ENCODE peak calls at places on chromosomes 6 and 20, in four cellular contexts. R, A, U and F are unnamed samples.

GRCh38 chr20:57660510-57661199 is 40.4 kb upstream of the ZBP1 start:
- DNase-seq in R (no peak), A (no peak), U (no peak), F (no peak)

GRCh38 chr6:138264372-138264880 is 46.1 kb upstream of the PBOV1 start:
- DNase-seq in R (no peak), A (no peak), U (no peak), F (no peak)

GRCh38 chr6:70108230-70108629 is 194.7 kb downstream of the COL9A1 start:
- DNase-seq in R (no peak), A (no peak), U (no peak), F (no peak)

GRCh38 chr20:59939052-59939878 is 840 bp downstream of the PPP1R3D start:
- DNase-seq in R (no peak), A (no peak), U (no peak), F (no peak)

GRCh38 chr6:35427851-35428321 is 24.3 kb upstream of the FANCE start:
- DNase-seq in R (no peak), A (no peak), U (no peak), F (no peak)

GRCh38 chr6:109024368-109024767 is 70.3 kb downstream of the SESN1 start:
- DNase-seq in R (no peak), A (no peak), U (no peak), F (no peak)

GRCh38 chr6:7418238-7418905 is 28.8 kb downstream of the RIOK1 start:
- DNase-seq in R (no peak), A (no peak), U (no peak), F (no peak)

GRCh38 chr20:47677314-47678129 is 107.8 kb downstream of the SULF2 start:
- DNase-seq in R (no peak), A (no peak), U (peak), F (peak)

GRCh38 chr6:64538760-64539159 is 903.2 kb downstream of the PHF3 start:
- DNase-seq in R (no peak), A (no peak), U (no peak), F (no peak)

GRCh38 chr6:20882014-20882413 is 347.8 kb downstream of the CDKAL1 start:
- DNase-seq in R (no peak), A (no peak), U (no peak), F (no peak)

GRCh38 chr6:16583151-16583762 is 178.0 kb downstream of the ATXN1 start:
- DNase-seq in R (no peak), A (no peak), U (no peak), F (no peak)

GRCh38 chr20:20237093-20237959 is 130.6 kb upstream of the INSM1 start:
- DNase-seq in R (peak), A (no peak), U (no peak), F (no peak)

GRCh38 chr6:148947621-148948444 is 201.0 kb downstream of the UST start:
- DNase-seq in R (peak), A (peak), U (peak), F (peak)

GRCh38 chr6:41675176-41675767 is 37.0 kb downstream of the MDFI start:
- DNase-seq in R (no peak), A (no peak), U (no peak), F (no peak)

GRCh38 chr20:9514072-9514460 is 324 bp upstream of the LAMP5 start:
- DNase-seq in R (no peak), A (no peak), U (no peak), F (no peak)

GRCh38 chr20:44909872-44910689 is at the start of gene PABPC1L:
- DNase-seq in R (peak), A (no peak), U (peak), F (peak)

GRCh38 chr6:124964084-124964763 is 2.0 kb downstream of the RNF217 start:
- DNase-seq in R (peak), A (no peak), U (no peak), F (no peak)

GRCh38 chr6:124961468-124961783 is 811 bp upstream of the RNF217 start:
- DNase-seq in R (no peak), A (no peak), U (no peak), F (no peak)

GRCh38 chr6:124961784-124962611 is at the start of gene RNF217:
- DNase-seq in R (peak), A (no peak), U (no peak), F (no peak)

GRCh38 chr6:124963416-124964083 is 1.3 kb downstream of the RNF217 start:
- DNase-seq in R (no peak), A (no peak), U (no peak), F (no peak)

DNA sequence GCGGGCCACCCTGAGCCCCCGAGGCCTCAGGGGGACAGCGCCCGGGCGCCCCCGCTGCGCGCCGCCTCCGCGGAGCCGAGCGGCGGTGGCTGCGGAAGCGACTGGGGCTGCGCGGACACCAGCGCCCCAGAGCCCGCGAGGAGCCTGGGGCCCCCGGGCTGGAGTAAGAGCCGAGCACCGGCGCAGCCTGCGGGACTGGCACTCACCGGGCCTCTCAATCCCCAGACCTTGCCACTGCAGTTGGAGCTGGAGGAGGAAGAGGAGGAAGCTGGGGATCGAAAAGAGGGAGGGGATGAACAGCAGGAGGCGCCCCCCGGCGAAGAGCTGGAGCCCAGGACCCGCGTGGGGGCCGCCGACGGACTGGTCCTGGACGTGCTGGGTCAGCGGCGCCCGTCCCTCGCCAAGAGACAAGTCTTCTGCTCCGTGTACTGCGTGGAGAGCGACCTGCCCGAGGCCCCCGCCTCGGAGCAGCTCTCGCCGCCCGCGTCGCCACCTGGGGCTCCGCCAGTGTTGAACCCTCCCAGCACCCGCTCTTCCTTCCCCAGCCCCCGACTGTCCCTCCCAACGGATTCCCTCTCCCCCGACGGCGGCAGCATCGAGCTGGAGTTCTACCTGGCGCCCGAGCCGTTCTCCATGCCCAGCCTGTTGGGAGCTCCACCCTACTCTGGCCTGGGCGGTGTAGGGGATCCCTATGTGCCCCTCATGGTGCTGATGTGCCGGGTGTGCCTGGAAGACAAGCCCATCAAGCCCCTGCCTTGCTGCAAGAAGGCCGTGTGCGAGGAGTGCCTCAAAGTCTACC is 579 bp downstream of the RNF217 start:
- DNase-seq in R (peak), A (no peak), U (no peak), F (no peak)
- TF ChIP-seq CTCF in R (no peak), A (peak), U (no peak), F (peak)

GRCh38 chr6:31776563-31776960 is 566 bp downstream of the VWA7 start:
- DNase-seq in R (no peak), A (no peak), U (no peak), F (no peak)
- TF ChIP-seq CTCF in R (no peak), A (no peak), U (no peak), F (no peak)

DNA sequence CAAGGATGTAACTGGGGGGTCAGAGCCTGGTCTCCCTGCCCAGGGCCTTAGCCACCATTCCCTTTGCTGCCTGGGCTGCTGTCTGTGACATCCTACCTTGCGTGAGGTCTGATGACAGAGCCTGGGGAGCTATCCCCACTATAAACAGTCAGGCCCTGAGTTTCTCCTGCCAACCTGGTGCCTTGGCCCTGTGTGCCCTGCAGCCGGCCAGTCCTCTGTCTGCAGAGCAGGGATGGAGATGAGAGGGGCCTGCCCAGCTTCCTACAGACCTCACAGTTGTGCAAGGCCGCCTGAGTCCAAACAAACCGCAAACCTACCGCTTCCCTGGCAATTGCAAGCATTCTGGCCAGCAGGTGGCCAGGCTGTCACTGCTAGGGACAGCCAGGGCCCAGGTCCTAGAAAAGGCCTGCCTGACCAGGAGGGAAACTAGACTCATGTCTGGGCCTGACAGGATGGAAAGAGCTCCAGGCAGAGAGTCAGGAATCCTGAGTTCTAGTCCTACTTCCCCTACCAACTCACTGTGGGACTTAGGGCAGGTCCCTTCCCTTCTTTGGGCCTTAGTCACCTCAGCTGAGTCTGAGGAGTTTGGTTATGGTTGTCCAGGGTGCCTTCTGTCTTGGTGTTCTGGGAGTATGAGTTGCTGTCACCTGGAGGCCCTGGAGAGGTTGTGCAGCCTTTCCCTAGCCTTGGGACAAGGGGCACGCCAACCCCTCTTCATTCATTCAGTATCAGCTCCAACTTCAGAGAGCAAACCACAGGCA is 86.2 kb downstream of the VEGFA start:
- DNase-seq in R (no peak), A (no peak), U (no peak), F (no peak)
- TF ChIP-seq CTCF in R (no peak), A (peak), U (no peak), F (no peak)

DNA sequence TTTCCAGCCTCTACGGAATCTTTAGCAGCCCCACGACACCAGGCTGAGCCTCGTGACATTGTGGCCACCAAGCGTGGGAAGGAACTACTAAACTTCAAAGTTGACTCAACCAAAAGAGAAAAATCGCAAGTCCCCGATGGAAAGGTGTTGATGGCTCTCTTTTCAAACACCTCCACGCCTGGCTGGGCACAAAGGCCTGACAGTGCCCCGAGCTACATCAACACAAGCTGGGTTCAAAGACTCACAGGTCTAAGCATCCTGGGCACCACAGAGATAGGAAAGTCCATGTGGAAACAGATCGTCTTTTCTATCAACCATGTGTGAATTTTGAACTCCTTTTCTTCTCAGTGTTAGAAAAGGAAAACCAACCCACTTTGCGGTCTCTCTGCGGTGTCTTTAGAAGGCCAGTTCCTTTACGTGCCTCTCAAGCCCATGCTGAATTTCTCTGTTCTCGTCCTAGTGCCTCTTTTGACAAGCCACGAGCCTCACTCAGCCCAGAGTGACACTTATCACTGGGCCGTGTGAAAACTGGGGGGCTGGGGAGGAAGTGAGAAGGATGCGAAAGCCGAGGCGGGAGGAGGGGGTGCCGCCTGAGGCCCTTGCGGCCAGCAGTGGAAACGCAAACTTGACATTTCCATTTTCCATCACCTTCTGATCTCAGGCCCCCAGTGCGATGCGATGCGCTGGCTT is 59.4 kb downstream of the GFOD1 start:
- DNase-seq in R (no peak), A (no peak), U (peak), F (no peak)
- TF ChIP-seq CTCF in R (peak), A (no peak), U (peak), F (no peak)

DNA sequence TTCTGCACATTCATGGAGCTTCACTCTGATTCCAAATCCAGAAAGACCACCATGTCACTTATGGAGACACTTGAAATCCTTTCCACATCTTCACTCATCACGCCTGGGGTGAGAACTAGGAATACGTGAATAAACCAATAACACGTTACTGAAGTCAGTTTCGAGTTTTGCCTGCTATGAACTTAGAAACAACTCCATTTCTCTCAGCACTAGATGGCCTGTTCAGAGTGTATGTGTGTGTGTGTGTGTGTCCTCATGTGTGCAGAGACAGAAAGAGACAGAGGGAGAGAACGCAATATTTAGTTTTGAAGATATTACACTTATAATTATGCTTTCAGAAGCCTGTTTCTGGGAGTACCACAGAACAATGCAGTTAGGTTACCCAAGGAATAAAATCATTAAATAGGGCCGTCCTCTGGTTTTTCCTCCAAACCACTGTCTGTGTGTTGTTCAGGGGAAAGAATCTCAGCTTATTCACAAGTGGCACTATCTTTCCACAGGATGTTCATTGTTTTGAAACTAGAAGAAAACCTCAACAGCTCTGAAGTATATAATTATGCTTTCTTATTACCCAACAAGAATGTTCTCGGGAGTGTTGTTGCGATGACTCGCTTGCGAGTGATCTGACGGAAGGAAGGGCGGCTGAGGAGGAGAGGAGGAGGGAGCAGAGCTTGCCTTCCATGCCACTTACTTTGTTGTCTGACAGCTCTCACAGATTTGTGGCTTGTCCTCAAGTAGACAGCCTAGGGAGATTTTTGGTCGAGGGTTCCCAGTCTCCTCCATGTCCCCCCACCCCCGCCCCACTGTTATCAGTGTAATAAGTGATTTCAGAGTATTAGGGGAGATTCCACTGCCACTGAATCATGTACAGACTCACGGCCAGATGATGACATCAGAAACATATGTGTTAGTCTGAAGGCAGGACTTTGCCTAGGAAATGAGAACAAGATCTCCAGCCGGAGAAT is 80.9 kb upstream of the CCN6 start:
- DNase-seq in R (peak), A (peak), U (peak), F (no peak)
- TF ChIP-seq CTCF in R (no peak), A (no peak), U (no peak), F (no peak)

GRCh38 chr20:17725094-17725835 is 25.5 kb downstream of the BANF2 start:
- DNase-seq in R (no peak), A (no peak), U (no peak), F (no peak)

GRCh38 chr20:17720755-17721154 is 21.0 kb downstream of the BANF2 start:
- DNase-seq in R (no peak), A (no peak), U (no peak), F (no peak)

GRCh38 chr20:17722493-17723300 is 22.9 kb downstream of the BANF2 start:
- DNase-seq in R (no peak), A (no peak), U (no peak), F (no peak)

GRCh38 chr20:17723301-17723691 is 23.5 kb downstream of the BANF2 start:
- DNase-seq in R (no peak), A (no peak), U (no peak), F (no peak)

DNA sequence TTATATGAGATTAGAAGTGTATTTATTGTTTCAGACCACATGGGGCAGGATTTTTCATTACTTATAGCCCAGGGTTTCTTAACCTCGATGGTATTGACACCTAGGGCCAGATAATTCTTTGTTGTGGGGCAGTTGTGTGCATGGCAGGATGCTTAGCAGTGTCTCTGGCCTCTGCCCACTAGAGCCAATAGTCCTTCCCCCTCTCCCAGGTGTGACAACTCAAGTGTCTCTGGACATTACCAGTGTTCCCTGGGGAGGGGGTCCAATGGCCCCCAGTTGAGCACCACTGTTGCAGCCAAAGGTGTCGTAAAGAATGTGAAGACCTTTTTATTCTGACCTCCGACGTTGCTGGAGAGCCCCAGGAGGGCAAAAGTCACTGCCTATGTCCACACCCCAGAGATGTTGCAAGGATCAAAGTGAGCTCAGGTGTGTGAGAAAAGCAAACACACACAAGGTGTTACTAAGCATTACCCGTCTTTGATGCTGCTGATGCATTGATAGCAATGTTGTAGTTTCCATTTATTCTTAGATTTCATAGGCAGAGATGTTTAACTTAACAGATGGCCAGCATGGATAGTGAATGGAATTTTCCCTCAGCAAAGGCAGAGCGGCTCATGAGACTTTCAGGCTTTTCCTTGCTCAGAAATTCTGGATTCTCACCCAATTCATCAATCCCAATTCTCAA is 22.2 kb downstream of the BANF2 start:
- DNase-seq in R (no peak), A (no peak), U (no peak), F (no peak)
- TF ChIP-seq CTCF in R (no peak), A (no peak), U (no peak), F (no peak)

GRCh38 chr20:34334654-34335407 is 28.2 kb upstream of the ITCH start:
- DNase-seq in R (no peak), A (no peak), U (no peak), F (no peak)
- TF ChIP-seq CTCF in R (no peak), A (no peak), U (no peak), F (no peak)

GRCh38 chr6:147676468-147676867 is 168.0 kb downstream of the SAMD5 start:
- DNase-seq in R (no peak), A (no peak), U (no peak), F (no peak)
- TF ChIP-seq CTCF in R (no peak), A (no peak), U (no peak), F (no peak)